ENCODE peak calls at places on chromosomes 12 and 14, in five cellular contexts. N, I, K, Q and O are unnamed samples.

GRCh38 chr12:18224745-18225144 is 36.6 kb upstream of the PIK3C2G start:
- DNase-seq in K (no peak), Q (peak; percentile 36), N (peak; percentile 44), I (no peak), O (no peak)

GRCh38 chr14:57897148-57897547 is 31.3 kb upstream of the SLC35F4 start:
- DNase-seq in I (no peak), N (no peak), Q (no peak), K (no peak), O (no peak)

GRCh38 chr12:44127966-44128365 is 292.1 kb downstream of the TMEM117 start:
- DNase-seq in K (no peak), N (no peak), I (no peak), Q (no peak), O (no peak)

GRCh38 chr14:101961746-101962502 is 2.4 kb upstream of the DYNC1H1 start:
- DNase-seq in K (no peak), I (no peak), N (no peak), Q (no peak), O (no peak)

GRCh38 chr12:63808631-63809030 is 28.9 kb downstream of the RXYLT1 start:
- DNase-seq in Q (no peak), I (no peak), N (no peak), K (no peak), O (no peak)

GRCh38 chr14:52877628-52878027 is 73.2 kb downstream of the FERMT2 start:
- DNase-seq in I (no peak), K (no peak), N (no peak), Q (no peak), O (no peak)

GRCh38 chr12:113231275-113232231 is 10.3 kb downstream of the TPCN1 start:
- DNase-seq in I (no peak), N (no peak), Q (peak; percentile 94), K (no peak), O (no peak)

GRCh38 chr12:47370421-47370820 is 290.7 kb upstream of the AMIGO2 start:
- DNase-seq in N (no peak), Q (no peak), I (no peak), K (no peak), O (no peak)

GRCh38 chr12:2397356-2398045 is 344.7 kb downstream of the CACNA1C start:
- DNase-seq in K (no peak), I (no peak), Q (peak; percentile 77), N (no peak), O (no peak)

GRCh38 chr12:116331876-116332275 is 54.4 kb upstream of the MED13L start:
- DNase-seq in I (no peak), Q (no peak), N (no peak), K (no peak), O (no peak)

GRCh38 chr12:51863921-51864700 is 15.6 kb upstream of the FIGNL2 start:
- DNase-seq in Q (no peak), I (no peak), K (no peak), N (no peak), O (no peak)

GRCh38 chr12:7869137-7869536 is 3.6 kb downstream of the SLC2A14 start:
- DNase-seq in Q (no peak), N (no peak), K (no peak), I (no peak), O (no peak)

GRCh38 chr12:64744422-64745258 is 14.6 kb downstream of the GNS start:
- DNase-seq in Q (peak; percentile 16), N (no peak), I (no peak), K (no peak), O (no peak)

GRCh38 chr14:98187302-98187701 is 1084.7 kb downstream of the BCL11B start:
- DNase-seq in Q (no peak), N (no peak), K (no peak), I (no peak), O (no peak)

GRCh38 chr12:42104784-42105183 is 39.9 kb downstream of the GXYLT1 start:
- DNase-seq in Q (no peak), I (no peak), K (no peak), N (no peak), O (no peak)

GRCh38 chr14:28772613-28773012 is 6.0 kb downstream of the FOXG1 start:
- DNase-seq in N (no peak), I (no peak), K (no peak), Q (no peak), O (no peak)

GRCh38 chr12:50620050-50620974 is 115.5 kb downstream of the DIP2B start:
- DNase-seq in I (no peak), K (no peak), N (no peak), Q (peak; percentile 83), O (no peak)

GRCh38 chr12:80412343-80412953 is 31.6 kb upstream of the PTPRQ start:
- DNase-seq in I (no peak), N (peak; percentile 63), K (no peak), Q (peak; percentile 40), O (no peak)

GRCh38 chr14:59202031-59202430 is 13.6 kb downstream of the DAAM1 start:
- DNase-seq in I (no peak), N (no peak), K (no peak), Q (no peak), O (no peak)

GRCh38 chr14:45083622-45083978 is 316 bp upstream of the PRPF39 start:
- DNase-seq in I (no peak), K (no peak), N (no peak), Q (no peak), O (no peak)

GRCh38 chr12:122646568-122647220 is 56.5 kb downstream of the HCAR2 start:
- DNase-seq in K (no peak), Q (peak; percentile 64), N (no peak), I (no peak), O (peak; percentile 67)

GRCh38 chr12:78002878-78003277 is 172.2 kb downstream of the NAV3 start:
- DNase-seq in K (no peak), Q (no peak), I (no peak), N (no peak), O (no peak)

GRCh38 chr14:100708349-100709217 is 18.1 kb upstream of the DLK1 start:
- DNase-seq in N (no peak), K (no peak), I (no peak), Q (no peak), O (no peak)

GRCh38 chr12:113208041-113208934 is 13.0 kb upstream of the TPCN1 start:
- DNase-seq in I (peak; percentile 27), N (no peak), Q (no peak), K (no peak), O (peak; percentile 75)

GRCh38 chr14:36424478-36425102 is 95.4 kb downstream of the NKX2-1 start:
- DNase-seq in Q (no peak), N (peak; percentile 98), I (no peak), K (no peak), O (no peak)

GRCh38 chr12:38544357-38545066 is 227.9 kb downstream of the ALG10B start:
- DNase-seq in K (no peak), I (no peak), N (no peak), Q (peak; percentile 4), O (no peak)

GRCh38 chr12:107917912-107918800 is 143.7 kb downstream of the ASCL4 start:
- DNase-seq in K (no peak), N (peak; percentile 38), I (no peak), Q (peak; percentile 16), O (no peak)

GRCh38 chr12:5874514-5874913 is 70.5 kb downstream of the ANO2 start:
- DNase-seq in K (no peak), Q (no peak), I (no peak), N (no peak), O (no peak)

GRCh38 chr14:22549981-22550670 is 38.9 kb downstream of the DAD1 start:
- DNase-seq in N (no peak), Q (peak; percentile 25), K (no peak), I (peak; percentile 58), O (peak; percentile 86)

GRCh38 chr12:71810905-71811304 is 28.7 kb upstream of the TBC1D15 start:
- DNase-seq in Q (no peak), I (no peak), K (no peak), N (no peak), O (no peak)

GRCh38 chr12:107247650-107248049 is 154.3 kb upstream of the CRY1 start:
- DNase-seq in K (no peak), N (no peak), Q (no peak), I (no peak), O (no peak)

GRCh38 chr12:122238861-122239260 is 13.0 kb upstream of the DIABLO start:
- DNase-seq in N (no peak), K (no peak), Q (no peak), I (no peak), O (no peak)

GRCh38 chr12:122874081-122874480 is 21.8 kb downstream of the VPS37B start:
- DNase-seq in Q (no peak), K (peak; percentile 14), I (no peak), N (no peak), O (peak; percentile 76)

GRCh38 chr12:16726879-16727278 is 120.9 kb upstream of the LMO3 start:
- DNase-seq in Q (no peak), N (no peak), I (no peak), K (no peak), O (no peak)

GRCh38 chr14:23054000-23054811 is 3.1 kb downstream of the CDH24 start:
- DNase-seq in K (no peak), N (no peak), I (no peak), Q (no peak), O (no peak)

GRCh38 chr12:95862038-95862437 is 3.3 kb downstream of the SNRPF start:
- DNase-seq in K (no peak), I (no peak), Q (no peak), N (no peak), O (no peak)

GRCh38 chr14:89029961-89030694 is 205.7 kb downstream of the TTC8 start:
- DNase-seq in K (no peak), Q (no peak), I (no peak), N (no peak), O (no peak)